ENCODE peak calls at places on chromosomes 12 and 14, in seven cellular contexts. W is HuH-7; U is HTR-8/SVneo; F is CD4-positive, alpha-beta T cell; V is astrocyte of the spinal cord; C is NCI-H1105 treated with DMSO at 0.1 percent for 48 hours; S is stimulated activated CD4-positive, alpha-beta T cell treated with anti-CD3 and anti-CD28 coated beads, Interleukin-15, amount 100 ng/mL, for 1 hour. I is an unnamed sample.

GRCh38 chr12:91620949-91621348 is 438.3 kb upstream of the DCN start:
- DNase-seq in W (no peak), U (no peak), F (no peak), V (peak), C (no peak), S (no peak), I (peak)

GRCh38 chr14:57617510-57617909 is 123.9 kb upstream of the CCDC198 start:
- DNase-seq in W (no peak), U (no peak), F (no peak), V (no peak), C (no peak), S (no peak), I (no peak)

GRCh38 chr12:57162541-57163125 is 15.2 kb upstream of the LRP1-AS start:
- DNase-seq in W (no peak), U (no peak), F (no peak), V (no peak), C (no peak), S (no peak), I (no peak)

GRCh38 chr12:83130178-83130577 is 443.5 kb downstream of the TMTC2 start:
- DNase-seq in W (no peak), U (no peak), F (no peak), V (no peak), C (no peak), S (no peak), I (no peak)

GRCh38 chr14:95741051-95741490 is 27.1 kb upstream of the TCL1A start:
- DNase-seq in W (no peak), U (peak), F (no peak), V (no peak), C (peak), S (no peak), I (no peak)

GRCh38 chr14:76480426-76480825 is 104.5 kb downstream of the ESRRB start:
- DNase-seq in W (no peak), U (no peak), F (no peak), V (no peak), C (no peak), S (no peak), I (no peak)

GRCh38 chr14:50741571-50741970 is 73.5 kb upstream of the SAV1 start:
- DNase-seq in W (no peak), U (peak), F (no peak), V (peak), C (no peak), S (no peak), I (no peak)

GRCh38 chr12:85441740-85442139 is 161.7 kb downstream of the ALX1 start:
- DNase-seq in W (no peak), U (no peak), F (no peak), V (peak), C (peak), S (no peak), I (no peak)

GRCh38 chr12:29510591-29511174 is 13.2 kb upstream of the OVCH1 start:
- DNase-seq in W (no peak), U (no peak), F (no peak), V (no peak), C (peak), S (no peak), I (no peak)

GRCh38 chr14:98808494-98809407 is 463.2 kb downstream of the BCL11B start:
- DNase-seq in W (no peak), U (no peak), F (no peak), V (no peak), C (peak), S (no peak), I (no peak)

GRCh38 chr12:107584523-107584922 is 101.1 kb upstream of the PWP1 start:
- DNase-seq in W (no peak), U (no peak), F (no peak), V (no peak), C (no peak), S (no peak), I (peak)

GRCh38 chr14:64755661-64756265 is 51.5 kb downstream of the PLEKHG3 start:
- DNase-seq in W (no peak), U (no peak), F (peak), V (peak), C (no peak), S (peak), I (no peak)

GRCh38 chr14:102779574-102780315 is 2.5 kb downstream of the TRAF3 start:
- DNase-seq in W (no peak), U (no peak), F (no peak), V (no peak), C (no peak), S (no peak), I (no peak)

GRCh38 chr14:71582705-71583104 is 349.5 kb upstream of the RGS6 start:
- DNase-seq in W (no peak), U (no peak), F (no peak), V (peak), C (no peak), S (no peak), I (no peak)

GRCh38 chr12:9718968-9719367 is 13.9 kb downstream of the CLECL1 start:
- DNase-seq in W (no peak), U (no peak), F (no peak), V (no peak), C (no peak), S (no peak), I (no peak)

GRCh38 chr12:111775205-111776193 is 8.8 kb downstream of the ALDH2 start:
- DNase-seq in W (peak), U (peak), F (no peak), V (peak), C (no peak), S (no peak), I (no peak)

GRCh38 chr14:26841920-26842741 is 244.3 kb upstream of the NOVA1 start:
- DNase-seq in W (peak), U (peak), F (no peak), V (peak), C (no peak), S (no peak), I (no peak)